ENCODE peak calls at places on chromosomes 1 and 21, in four cellular contexts. B is WTC11, S is HEK293T, R is HepG2. X is an unnamed sample.
A peak's percentile ranks its signal among the peaks of the same experiment; 100 is the strongest.

GRCh38 chr1:16152521-16153087 is 3.3 kb downstream of the EPHA2 start:
- DNase-seq in R (peak; percentile 59), B (no peak), S (no peak), X (no peak)

GRCh38 chr1:162548170-162548569 is 13.4 kb upstream of the UAP1 start:
- DNase-seq in B (no peak), R (no peak), S (no peak), X (no peak)

GRCh38 chr1:213326666-213327317 is 275.8 kb downstream of the RPS6KC1 start:
- DNase-seq in R (no peak), S (no peak), B (no peak), X (no peak)

GRCh38 chr1:29551536-29551935 is 315.2 kb downstream of the PTPRU start:
- DNase-seq in B (no peak), R (no peak), S (no peak), X (no peak)

GRCh38 chr21:44752701-44753235 is 41.4 kb upstream of the TSPEAR start:
- DNase-seq in S (no peak), B (peak; percentile 5), R (no peak), X (no peak)

GRCh38 chr1:106613861-106614260 is 442.6 kb upstream of the PRMT6 start:
- DNase-seq in R (no peak), B (no peak), S (no peak), X (no peak)

GRCh38 chr1:93828437-93828756 is 50.6 kb downstream of the DNTTIP2 start:
- DNase-seq in B (no peak), S (no peak), R (no peak), X (no peak)

GRCh38 chr1:192045038-192045575 is 113.2 kb upstream of the RGS18 start:
- DNase-seq in S (no peak), R (no peak), B (no peak), X (peak; percentile 9)

GRCh38 chr1:31798433-31799195 is 17.2 kb downstream of the SPOCD1 start:
- DNase-seq in B (no peak), R (peak; percentile 16), S (no peak), X (no peak)

GRCh38 chr1:30697977-30698376 is 25.4 kb downstream of the MATN1 start:
- DNase-seq in R (no peak), S (no peak), B (no peak), X (no peak)

GRCh38 chr1:41731631-41732030 is 187.1 kb downstream of the HIVEP3 start:
- DNase-seq in S (no peak), B (no peak), R (no peak), X (no peak)

DNA sequence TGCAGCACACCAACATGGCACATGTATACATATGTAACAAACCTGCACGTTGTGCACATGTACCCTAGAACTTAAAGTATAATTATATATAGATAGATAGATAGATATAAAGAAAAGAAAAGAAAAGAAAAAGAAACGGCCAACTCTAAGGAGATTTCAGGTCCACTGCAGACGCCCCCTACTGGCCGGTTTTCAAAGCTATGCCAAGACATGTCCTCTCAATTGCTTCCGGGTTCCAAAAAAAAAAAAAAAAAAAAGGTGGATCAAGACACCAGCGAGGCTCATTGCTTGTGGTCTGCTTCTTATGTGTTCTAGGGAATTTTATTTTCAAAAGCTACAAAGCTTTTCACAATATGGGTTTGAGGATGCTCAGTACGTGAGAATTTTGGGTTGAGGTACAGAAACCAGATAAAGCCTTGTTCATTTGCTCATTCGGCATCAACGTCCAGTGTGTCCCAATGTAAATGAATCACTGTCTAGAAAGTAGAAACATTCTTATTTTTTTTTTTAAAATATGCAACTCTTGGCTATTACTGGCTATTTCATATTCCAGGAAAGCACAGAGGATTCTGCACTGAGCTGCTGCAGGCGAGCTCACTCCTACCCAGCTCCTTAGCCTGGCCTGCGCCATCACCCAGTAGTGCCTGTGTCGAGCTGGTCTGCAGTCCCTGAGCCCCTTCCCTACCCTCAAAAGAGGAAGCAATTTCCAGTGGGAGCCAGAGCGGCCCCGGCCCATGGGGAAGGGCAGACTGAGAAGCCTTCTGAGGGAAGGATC is 643.0 kb downstream of the KIF26B start:
- DNase-seq in S (peak; percentile 23), B (peak; percentile 71), R (peak; percentile 20), X (peak; percentile 71)
- TF ChIP-seq ELF4 in S (no peak), B (no peak), R (no peak), X (no peak)

GRCh38 chr1:219858980-219859379 is 69.4 kb downstream of the SLC30A10 start:
- DNase-seq in R (no peak), S (no peak), B (no peak), X (no peak)
- TF ChIP-seq ELF4 in R (no peak), S (no peak), B (no peak), X (no peak)

GRCh38 chr1:2234762-2235113 is 6.6 kb downstream of the SKI start:
- DNase-seq in R (no peak), S (no peak), B (no peak), X (no peak)
- TF ChIP-seq ELF4 in R (no peak), S (no peak), B (no peak), X (no peak)

GRCh38 chr1:9735800-9736199 is 84.3 kb downstream of the PIK3CD start:
- DNase-seq in S (no peak), R (no peak), B (no peak), X (no peak)

GRCh38 chr1:9737057-9737456 is 85.5 kb downstream of the PIK3CD start:
- DNase-seq in S (no peak), B (no peak), R (no peak), X (no peak)

GRCh38 chr1:9737716-9738115 is 86.0 kb downstream of the CLSTN1 start:
- DNase-seq in S (no peak), R (no peak), B (no peak), X (no peak)

GRCh38 chr1:9733160-9733789 is 81.7 kb downstream of the PIK3CD start:
- DNase-seq in B (no peak), S (no peak), R (no peak), X (no peak)

DNA sequence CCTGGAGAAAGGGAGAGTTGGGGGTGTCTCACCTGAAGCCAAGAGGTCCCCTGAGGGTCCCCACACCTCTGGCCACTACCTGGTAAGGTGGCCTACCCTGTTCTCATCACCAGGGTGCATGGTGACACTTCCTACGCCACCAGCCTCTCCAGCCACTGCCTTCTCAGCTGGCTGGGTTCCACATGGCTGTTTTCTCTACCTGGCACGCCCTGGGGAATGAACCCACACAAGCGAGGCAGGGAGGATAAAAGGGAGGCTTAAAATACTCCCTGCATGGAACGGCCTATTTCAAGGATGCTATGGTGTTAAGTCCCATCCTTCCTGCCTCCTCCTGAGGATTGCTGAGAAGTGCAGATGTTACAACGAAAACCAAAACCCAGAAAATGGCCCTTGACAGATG is 84.7 kb downstream of the PIK3CD start:
- DNase-seq in R (no peak), B (no peak), S (no peak), X (no peak)
- TF ChIP-seq ELF4 in R (no peak), B (no peak), S (no peak), X (no peak)

GRCh38 chr1:235640580-235640979 is 9.0 kb downstream of the GNG4 start:
- DNase-seq in B (no peak), S (no peak), R (no peak), X (no peak)
- TF ChIP-seq ELF4 in B (no peak), S (no peak), R (no peak), X (no peak)

GRCh38 chr1:214445846-214446614 is 105.4 kb downstream of the PTPN14 start:
- DNase-seq in B (no peak), S (no peak), R (no peak), X (no peak)
- TF ChIP-seq ELF4 in B (no peak), S (no peak), R (no peak), X (no peak)

GRCh38 chr1:193120604-193121166 is 1.1 kb upstream of the CDC73 start:
- DNase-seq in B (no peak), S (no peak), R (no peak), X (peak; percentile 44)
- TF ChIP-seq ELF4 in B (no peak), S (no peak), R (no peak), X (no peak)

X was measured in K562.